ENCODE peak calls at places on chromosomes 6 and 20, in seven cellular contexts. M is WTC11, Y is tibial nerve, U is fibroblast of the aortic adventitia, E is dorsolateral prefrontal cortex, D is fibroblast of mammary gland, L is GM12865. P is an unnamed sample.

GRCh38 chr6:106556368-106556960 is 72.8 kb downstream of the RTN4IP1 start:
- DNase-seq in M (no peak), Y (no peak), U (peak; percentile 72), E (no peak), D (peak; percentile 54), L (no peak), P (no peak)

GRCh38 chr6:113560908-113561307 is 296.2 kb upstream of the MARCKS start:
- DNase-seq in M (no peak), Y (no peak), U (peak; percentile 86), E (no peak), D (peak; percentile 58), L (no peak), P (peak; percentile 46)

GRCh38 chr6:81808834-81809598 is 56.5 kb upstream of the TENT5A start:
- DNase-seq in M (no peak), Y (no peak), U (peak; percentile 59), E (no peak), D (no peak), L (no peak), P (no peak)

GRCh38 chr6:53984581-53984980 is 126.7 kb upstream of the MLIP start:
- DNase-seq in M (no peak), Y (no peak), U (no peak), E (no peak), D (no peak), L (no peak), P (no peak)

GRCh38 chr6:137781639-137782038 is 85.4 kb upstream of the TNFAIP3 start:
- DNase-seq in M (no peak), Y (no peak), U (no peak), E (no peak), D (no peak), L (peak; percentile 17), P (no peak)

GRCh38 chr6:121436966-121437756 is 1.7 kb downstream of the GJA1 start:
- DNase-seq in M (peak; percentile 54), Y (peak; percentile 63), U (peak; percentile 72), E (no peak), D (peak; percentile 68), L (no peak), P (no peak)

GRCh38 chr6:135372758-135373157 is 124.8 kb downstream of the AHI1 start:
- DNase-seq in M (no peak), Y (no peak), U (peak; percentile 3), E (no peak), D (peak; percentile 5), L (peak; percentile 6), P (no peak)

GRCh38 chr20:61577065-61577464 is 325.0 kb downstream of the CDH4 start:
- DNase-seq in M (no peak), Y (no peak), U (no peak), E (no peak), D (no peak), L (no peak), P (no peak)

GRCh38 chr6:137637161-137637560 is 143.0 kb upstream of the OLIG3 start:
- DNase-seq in M (no peak), Y (peak; percentile 68), U (peak; percentile 100), E (no peak), D (peak; percentile 97), L (peak; percentile 81), P (peak; percentile 90)

GRCh38 chr6:167578371-167578901 is 248.3 kb upstream of the AFDN start:
- DNase-seq in M (no peak), Y (no peak), U (no peak), E (no peak), D (no peak), L (no peak), P (no peak)

GRCh38 chr6:71403422-71404134 is 115.0 kb downstream of the OGFRL1 start:
- DNase-seq in M (no peak), Y (no peak), U (no peak), E (no peak), D (no peak), L (no peak), P (peak; percentile 54)

GRCh38 chr20:24389686-24390085 is 79.7 kb upstream of the SYNDIG1 start:
- DNase-seq in M (no peak), Y (no peak), U (no peak), E (no peak), D (no peak), L (no peak), P (no peak)

GRCh38 chr6:37059344-37060194 is 54.1 kb downstream of the FGD2 start:
- DNase-seq in M (peak; percentile 73), Y (peak; percentile 52), U (peak; percentile 96), E (peak; percentile 48), D (peak; percentile 98), L (peak; percentile 19), P (peak; percentile 97)

GRCh38 chr6:4459032-4459431 is 317.2 kb upstream of the CDYL start:
- DNase-seq in M (no peak), Y (no peak), U (peak; percentile 92), E (no peak), D (peak; percentile 89), L (no peak), P (peak; percentile 74)

GRCh38 chr6:10659697-10660348 is 34.6 kb downstream of the C6orf52 start:
- DNase-seq in M (peak; percentile 46), Y (no peak), U (no peak), E (no peak), D (no peak), L (no peak), P (no peak)

GRCh38 chr6:32716396-32716795 is 24.8 kb upstream of the HLA-DQA2 start:
- DNase-seq in M (no peak), Y (no peak), U (no peak), E (no peak), D (no peak), L (peak; percentile 15), P (no peak)
- TF ChIP-seq CTCF in M (no peak), Y (no peak), U (no peak), E (no peak), D (no peak), L (peak; percentile 7), P (no peak)

GRCh38 chr6:143200035-143200770 is 139.5 kb downstream of the AIG1 start:
- DNase-seq in M (no peak), Y (no peak), U (peak; percentile 66), E (no peak), D (peak; percentile 27), L (no peak), P (no peak)
- TF ChIP-seq CTCF in M (no peak), Y (no peak), U (no peak), E (no peak), D (no peak), L (no peak), P (no peak)

GRCh38 chr6:157667211-157668033 is 155.6 kb upstream of the SNX9 start:
- DNase-seq in M (peak; percentile 54), Y (peak; percentile 73), U (peak; percentile 81), E (no peak), D (peak; percentile 69), L (peak; percentile 72), P (peak; percentile 80)

GRCh38 chr6:157668034-157668401 is 155.0 kb upstream of the SNX9 start:
- DNase-seq in M (no peak), Y (no peak), U (no peak), E (no peak), D (no peak), L (no peak), P (no peak)

GRCh38 chr6:157670466-157671186 is 152.4 kb upstream of the SNX9 start:
- DNase-seq in M (no peak), Y (peak; percentile 46), U (peak; percentile 32), E (no peak), D (peak; percentile 11), L (no peak), P (no peak)

GRCh38 chr6:157668690-157669089 is 154.4 kb upstream of the SNX9 start:
- DNase-seq in M (no peak), Y (no peak), U (no peak), E (no peak), D (no peak), L (no peak), P (no peak)

GRCh38 chr6:157669747-157670216 is 153.3 kb upstream of the SNX9 start:
- DNase-seq in M (peak; percentile 69), Y (peak; percentile 73), U (peak; percentile 89), E (peak; percentile 78), D (peak; percentile 72), L (no peak), P (peak; percentile 76)
- TF ChIP-seq CTCF in M (no peak), Y (no peak), U (peak; percentile 61), E (peak; percentile 47), D (peak; percentile 25), L (no peak), P (peak; percentile 9)

GRCh38 chr6:351011-351866 is 40.3 kb upstream of the IRF4 start:
- DNase-seq in M (no peak), Y (no peak), U (no peak), E (peak; percentile 36), D (no peak), L (no peak), P (no peak)

GRCh38 chr6:350371-350770 is 41.2 kb upstream of the IRF4 start:
- DNase-seq in M (no peak), Y (no peak), U (no peak), E (peak; percentile 38), D (no peak), L (no peak), P (no peak)

GRCh38 chr6:352896-353470 is 38.6 kb upstream of the IRF4 start:
- DNase-seq in M (no peak), Y (no peak), U (no peak), E (no peak), D (no peak), L (no peak), P (no peak)

GRCh38 chr6:352474-352873 is 39.1 kb upstream of the IRF4 start:
- DNase-seq in M (no peak), Y (no peak), U (no peak), E (no peak), D (no peak), L (no peak), P (no peak)

DNA sequence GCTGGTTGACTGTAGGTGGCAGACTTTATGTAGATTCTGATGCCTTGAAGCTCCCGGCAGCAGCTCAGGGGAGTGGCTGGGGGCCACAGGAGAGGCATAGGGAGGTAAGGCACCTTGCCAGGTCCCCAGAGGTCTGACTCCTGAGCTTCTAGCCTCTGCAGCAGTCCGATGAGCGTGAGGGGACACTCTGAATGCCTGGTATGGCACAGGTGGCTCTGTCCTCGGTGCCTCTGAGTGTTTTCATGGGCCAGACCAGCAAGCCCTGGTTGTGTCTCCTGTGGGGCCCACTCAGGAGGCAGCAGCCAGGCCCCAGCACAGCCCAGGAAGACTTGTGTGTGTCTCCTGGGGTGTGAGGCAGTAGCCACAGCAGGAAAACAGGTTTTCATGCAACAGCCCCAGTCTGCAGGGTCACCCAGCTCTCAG is 39.7 kb upstream of the IRF4 start:
- DNase-seq in M (no peak), Y (no peak), U (no peak), E (no peak), D (no peak), L (no peak), P (no peak)
- TF ChIP-seq CTCF in M (no peak), Y (no peak), U (no peak), E (no peak), D (no peak), L (no peak), P (no peak)

P was measured in MCF 10A.